ENCODE peak calls at places on chromosomes 12 and 14, in ten cellular contexts. One of them, this sample, is unnamed.

GRCh38 chr12:79706156-79706555 is 15.4 kb upstream of the PAWR start:
- DNase-seq in heart right ventricle: no peak
- DNase-seq in A673: no peak
- DNase-seq in HepG2: no peak
- DNase-seq in IMR-90: no peak
- DNase-seq in CD8-positive, alpha-beta T cell: no peak
- DNase-seq in OCI-LY7: no peak
- DNase-seq in cardiac muscle cell: no peak
- DNase-seq in fibroblast of lung: no peak
- DNase-seq in stomach: no peak
- DNase-seq in this sample: no peak

GRCh38 chr12:46921754-46922113 is 95.9 kb upstream of the SLC38A4 start:
- DNase-seq in heart right ventricle: no peak
- DNase-seq in A673: no peak
- DNase-seq in HepG2: peak; percentile 42
- DNase-seq in IMR-90: peak; percentile 79
- DNase-seq in CD8-positive, alpha-beta T cell: no peak
- DNase-seq in OCI-LY7: no peak
- DNase-seq in cardiac muscle cell: peak; percentile 82
- DNase-seq in fibroblast of lung: peak; percentile 94
- DNase-seq in stomach: no peak
- DNase-seq in this sample: no peak

GRCh38 chr12:2264622-2265306 is 212.0 kb downstream of the CACNA1C start:
- DNase-seq in heart right ventricle: no peak
- DNase-seq in A673: no peak
- DNase-seq in HepG2: no peak
- DNase-seq in IMR-90: peak; percentile 98
- DNase-seq in CD8-positive, alpha-beta T cell: no peak
- DNase-seq in OCI-LY7: no peak
- DNase-seq in cardiac muscle cell: peak; percentile 95
- DNase-seq in fibroblast of lung: peak; percentile 92
- DNase-seq in stomach: no peak
- DNase-seq in this sample: peak; percentile 64

GRCh38 chr12:79407671-79408622 is 282.8 kb downstream of the PAWR start:
- DNase-seq in heart right ventricle: no peak
- DNase-seq in A673: peak; percentile 81
- DNase-seq in HepG2: peak; percentile 74
- DNase-seq in IMR-90: peak; percentile 91
- DNase-seq in CD8-positive, alpha-beta T cell: no peak
- DNase-seq in OCI-LY7: peak; percentile 42
- DNase-seq in cardiac muscle cell: peak; percentile 94
- DNase-seq in fibroblast of lung: peak; percentile 87
- DNase-seq in stomach: peak; percentile 57
- DNase-seq in this sample: no peak

GRCh38 chr12:94592080-94592479 is 58.3 kb downstream of the TMCC3 start:
- DNase-seq in heart right ventricle: no peak
- DNase-seq in A673: no peak
- DNase-seq in HepG2: no peak
- DNase-seq in IMR-90: no peak
- DNase-seq in CD8-positive, alpha-beta T cell: no peak
- DNase-seq in OCI-LY7: no peak
- DNase-seq in cardiac muscle cell: no peak
- DNase-seq in fibroblast of lung: no peak
- DNase-seq in stomach: no peak
- DNase-seq in this sample: no peak

GRCh38 chr12:126668961-126669360 is 1598.0 kb upstream of the TMEM132C start:
- DNase-seq in heart right ventricle: no peak
- DNase-seq in A673: no peak
- DNase-seq in HepG2: no peak
- DNase-seq in IMR-90: no peak
- DNase-seq in CD8-positive, alpha-beta T cell: no peak
- DNase-seq in OCI-LY7: no peak
- DNase-seq in cardiac muscle cell: peak; percentile 33
- DNase-seq in fibroblast of lung: no peak
- DNase-seq in stomach: no peak
- DNase-seq in this sample: no peak

GRCh38 chr12:107446476-107446875 is 239.1 kb upstream of the PWP1 start:
- DNase-seq in heart right ventricle: no peak
- DNase-seq in A673: no peak
- DNase-seq in HepG2: no peak
- DNase-seq in IMR-90: no peak
- DNase-seq in CD8-positive, alpha-beta T cell: no peak
- DNase-seq in OCI-LY7: no peak
- DNase-seq in cardiac muscle cell: no peak
- DNase-seq in fibroblast of lung: no peak
- DNase-seq in stomach: no peak
- DNase-seq in this sample: no peak

GRCh38 chr12:31002361-31002725 is 71.3 kb upstream of the DDX11 start:
- DNase-seq in heart right ventricle: no peak
- DNase-seq in A673: no peak
- DNase-seq in HepG2: no peak
- DNase-seq in IMR-90: no peak
- DNase-seq in CD8-positive, alpha-beta T cell: no peak
- DNase-seq in OCI-LY7: no peak
- DNase-seq in cardiac muscle cell: no peak
- DNase-seq in fibroblast of lung: no peak
- DNase-seq in stomach: no peak
- DNase-seq in this sample: no peak

DNA sequence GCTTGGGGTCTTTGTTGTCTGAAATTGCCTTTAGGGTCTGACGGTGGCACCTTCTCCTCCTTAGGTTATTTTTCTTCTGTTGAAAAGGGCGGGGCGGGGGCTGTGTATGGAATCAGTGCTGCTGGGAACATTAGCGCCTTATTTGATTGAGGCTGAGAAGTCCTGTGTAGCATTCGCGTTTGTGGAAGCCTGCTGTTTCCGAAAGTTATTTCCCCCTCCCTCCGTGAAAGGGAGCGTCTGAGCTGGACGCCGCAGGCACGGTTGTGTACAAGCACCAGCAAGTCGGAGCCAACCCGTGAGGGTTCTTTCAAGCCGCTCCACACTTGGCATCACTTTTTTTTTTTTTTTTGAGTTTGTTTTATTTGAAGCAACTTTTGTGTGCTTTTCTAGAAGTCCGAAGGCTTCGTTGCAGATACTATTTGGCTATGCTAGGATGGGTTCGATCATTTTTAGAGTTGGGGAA is 1.1 kb downstream of the SYNE2 start:
- DNase-seq in heart right ventricle: peak; percentile 41
- DNase-seq in A673: peak; percentile 87
- DNase-seq in HepG2: peak; percentile 20
- DNase-seq in IMR-90: peak; percentile 52
- DNase-seq in CD8-positive, alpha-beta T cell: peak; percentile 48
- DNase-seq in OCI-LY7: peak; percentile 76
- DNase-seq in cardiac muscle cell: peak; percentile 73
- DNase-seq in fibroblast of lung: peak; percentile 56
- DNase-seq in stomach: peak; percentile 65
- DNase-seq in this sample: peak; percentile 47
- H3K27ac ChIP-seq in heart right ventricle: peak overlapping the region; percentile 92
- H3K27ac ChIP-seq in A673: peak overlapping the region; percentile 90
- H3K27ac ChIP-seq in HepG2: no peak overlapping the region
- H3K27ac ChIP-seq in IMR-90: no peak overlapping the region
- H3K27ac ChIP-seq in CD8-positive, alpha-beta T cell: peak overlapping the region; percentile 69
- H3K27ac ChIP-seq in OCI-LY7: peak overlapping the region; percentile 83
- H3K27ac ChIP-seq in cardiac muscle cell: peak overlapping the region; percentile 46
- H3K27ac ChIP-seq in fibroblast of lung: no peak overlapping the region
- H3K27ac ChIP-seq in stomach: peak overlapping the region; percentile 94
- H3K27ac ChIP-seq in this sample: peak overlapping the region; percentile 94

DNA sequence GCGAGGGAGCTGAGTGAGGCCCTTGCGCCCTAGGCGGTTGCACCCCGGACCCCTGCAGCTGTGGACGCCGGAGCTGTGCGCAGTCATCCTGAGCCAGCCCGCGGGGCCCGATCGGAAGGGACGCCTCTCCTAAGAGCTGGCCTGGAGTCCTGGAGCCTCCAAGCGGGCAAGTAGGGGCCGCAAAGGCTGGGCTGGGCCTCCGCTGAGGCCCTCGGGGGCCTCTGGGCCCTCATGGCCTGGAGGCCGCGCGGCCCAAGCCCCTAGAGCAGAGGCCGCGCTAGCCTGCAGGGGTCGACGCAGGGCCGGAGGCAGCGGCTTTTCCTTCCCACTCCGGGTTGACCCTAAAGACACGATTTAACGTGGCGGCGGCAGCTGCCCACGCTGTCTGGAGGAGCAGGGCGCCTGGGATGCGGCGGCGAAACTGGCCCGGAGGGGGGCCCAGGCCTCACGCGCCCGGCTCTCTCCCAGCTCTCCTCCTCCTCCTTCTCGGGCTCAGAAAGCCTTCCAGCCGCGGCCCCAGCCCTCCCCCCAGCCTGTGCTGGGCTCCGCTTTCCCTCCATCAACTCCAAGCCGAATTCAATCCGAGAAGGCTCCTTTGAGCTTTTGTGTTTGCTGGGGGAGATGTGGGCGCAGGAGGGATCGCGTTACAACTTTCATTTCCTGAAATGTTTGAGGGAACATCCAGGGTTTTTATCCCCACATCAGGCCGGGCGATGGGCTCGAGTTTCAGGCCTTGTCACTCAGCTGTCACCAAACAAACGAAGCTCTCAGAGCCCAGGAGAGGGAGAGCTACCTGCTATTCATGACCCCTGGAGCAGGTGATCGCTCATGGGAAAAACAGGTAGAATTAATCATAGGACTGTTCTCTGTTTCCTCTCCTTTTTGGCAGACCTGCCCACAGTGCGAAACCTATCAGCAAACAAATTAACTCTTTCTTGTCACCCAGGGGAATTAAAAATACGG is 11.5 kb downstream of the SIX1 start:
- DNase-seq in heart right ventricle: no peak
- DNase-seq in A673: peak; percentile 78
- DNase-seq in HepG2: no peak
- DNase-seq in IMR-90: peak; percentile 53
- DNase-seq in CD8-positive, alpha-beta T cell: no peak
- DNase-seq in OCI-LY7: no peak
- DNase-seq in cardiac muscle cell: peak; percentile 40
- DNase-seq in fibroblast of lung: peak; percentile 47
- DNase-seq in stomach: no peak
- DNase-seq in this sample: peak; percentile 42
- TF ChIP-seq CTCF in heart right ventricle: no peak
- TF ChIP-seq CTCF in A673: no peak
- TF ChIP-seq CTCF in HepG2: no peak
- TF ChIP-seq CTCF in IMR-90: peak; percentile 9
- TF ChIP-seq CTCF in CD8-positive, alpha-beta T cell: no peak
- TF ChIP-seq CTCF in OCI-LY7: no peak
- TF ChIP-seq CTCF in cardiac muscle cell: peak; percentile 3
- TF ChIP-seq CTCF in fibroblast of lung: no peak
- TF ChIP-seq CTCF in stomach: no peak
- TF ChIP-seq CTCF in this sample: no peak

GRCh38 chr14:32709072-32709471 is 229.6 kb upstream of the NPAS3 start:
- DNase-seq in heart right ventricle: no peak
- DNase-seq in A673: peak; percentile 64
- DNase-seq in HepG2: no peak
- DNase-seq in IMR-90: peak; percentile 77
- DNase-seq in CD8-positive, alpha-beta T cell: no peak
- DNase-seq in OCI-LY7: no peak
- DNase-seq in cardiac muscle cell: peak; percentile 90
- DNase-seq in fibroblast of lung: peak; percentile 94
- DNase-seq in stomach: no peak
- DNase-seq in this sample: no peak
- H3K4me3 ChIP-seq in heart right ventricle: no peak overlapping the region
- H3K4me3 ChIP-seq in A673: no peak overlapping the region
- H3K4me3 ChIP-seq in HepG2: no peak overlapping the region
- H3K4me3 ChIP-seq in IMR-90: no peak overlapping the region
- H3K4me3 ChIP-seq in CD8-positive, alpha-beta T cell: no peak overlapping the region
- H3K4me3 ChIP-seq in OCI-LY7: no peak overlapping the region
- H3K4me3 ChIP-seq in cardiac muscle cell: no peak overlapping the region
- H3K4me3 ChIP-seq in fibroblast of lung: no peak overlapping the region
- H3K4me3 ChIP-seq in stomach: no peak overlapping the region
- H3K4me3 ChIP-seq in this sample: no peak overlapping the region

GRCh38 chr12:68561830-68562229 is 48.9 kb upstream of the RAP1B start:
- DNase-seq in heart right ventricle: no peak
- DNase-seq in A673: no peak
- DNase-seq in HepG2: no peak
- DNase-seq in IMR-90: no peak
- DNase-seq in CD8-positive, alpha-beta T cell: no peak
- DNase-seq in OCI-LY7: no peak
- DNase-seq in cardiac muscle cell: no peak
- DNase-seq in fibroblast of lung: no peak
- DNase-seq in stomach: no peak
- DNase-seq in this sample: no peak

GRCh38 chr12:68559246-68559645 is 51.5 kb upstream of the RAP1B start:
- DNase-seq in heart right ventricle: no peak
- DNase-seq in A673: no peak
- DNase-seq in HepG2: no peak
- DNase-seq in IMR-90: peak; percentile 36
- DNase-seq in CD8-positive, alpha-beta T cell: no peak
- DNase-seq in OCI-LY7: no peak
- DNase-seq in cardiac muscle cell: no peak
- DNase-seq in fibroblast of lung: no peak
- DNase-seq in stomach: no peak
- DNase-seq in this sample: no peak

GRCh38 chr12:68557011-68557715 is 53.5 kb upstream of the RAP1B start:
- DNase-seq in heart right ventricle: no peak
- DNase-seq in A673: no peak
- DNase-seq in HepG2: no peak
- DNase-seq in IMR-90: peak; percentile 93
- DNase-seq in CD8-positive, alpha-beta T cell: no peak
- DNase-seq in OCI-LY7: no peak
- DNase-seq in cardiac muscle cell: peak; percentile 75
- DNase-seq in fibroblast of lung: peak; percentile 73
- DNase-seq in stomach: no peak
- DNase-seq in this sample: no peak

GRCh38 chr12:68560823-68561422 is 49.8 kb upstream of the RAP1B start:
- DNase-seq in heart right ventricle: no peak
- DNase-seq in A673: no peak
- DNase-seq in HepG2: no peak
- DNase-seq in IMR-90: peak; percentile 27
- DNase-seq in CD8-positive, alpha-beta T cell: no peak
- DNase-seq in OCI-LY7: no peak
- DNase-seq in cardiac muscle cell: no peak
- DNase-seq in fibroblast of lung: peak; percentile 41
- DNase-seq in stomach: no peak
- DNase-seq in this sample: no peak

DNA sequence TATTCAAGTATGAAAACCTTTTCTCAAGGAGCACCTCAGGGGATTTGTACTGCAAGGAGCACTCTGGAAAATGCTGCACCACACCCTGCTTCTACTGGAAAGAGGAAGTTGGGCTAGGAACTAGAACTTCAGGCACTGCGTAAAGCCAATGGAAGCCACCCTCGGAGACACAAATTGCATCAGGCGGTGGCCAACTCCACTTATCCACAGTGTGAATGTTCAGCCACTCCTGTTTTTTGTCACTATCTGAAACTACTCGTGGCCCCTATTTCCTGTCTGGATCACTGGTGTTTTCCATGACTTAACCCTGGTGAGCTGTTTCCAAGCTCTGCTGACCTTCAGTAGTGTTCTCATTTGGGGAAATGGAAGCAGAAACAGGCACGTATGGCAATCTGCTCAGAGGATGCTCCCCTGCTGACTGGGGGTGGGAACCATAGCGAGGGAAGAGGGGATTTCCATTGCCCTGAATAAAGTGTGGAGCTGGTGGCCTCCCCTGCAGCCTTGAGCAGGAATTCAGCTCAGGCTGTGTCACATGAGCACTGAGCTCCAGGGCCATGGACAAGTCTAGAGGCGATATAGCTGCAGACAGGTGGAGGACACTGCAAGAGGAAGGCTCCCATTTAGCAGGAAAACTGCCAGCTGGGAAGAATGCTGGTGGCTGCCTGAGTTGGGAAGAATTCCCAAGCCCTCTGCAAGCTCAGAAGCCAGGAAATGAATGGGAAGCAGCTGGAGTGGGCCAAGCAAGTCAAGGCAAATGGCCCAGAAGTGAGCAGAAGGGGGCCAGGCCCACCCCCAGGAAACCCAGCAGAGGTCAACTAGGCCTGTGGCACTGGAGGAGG is 50.5 kb upstream of the RAP1B start:
- DNase-seq in heart right ventricle: no peak
- DNase-seq in A673: peak; percentile 31
- DNase-seq in HepG2: no peak
- DNase-seq in IMR-90: peak; percentile 20
- DNase-seq in CD8-positive, alpha-beta T cell: no peak
- DNase-seq in OCI-LY7: no peak
- DNase-seq in cardiac muscle cell: peak; percentile 25
- DNase-seq in fibroblast of lung: no peak
- DNase-seq in stomach: no peak
- DNase-seq in this sample: no peak
- H3K27ac ChIP-seq in heart right ventricle: peak overlapping the region; percentile 63
- H3K27ac ChIP-seq in A673: no peak overlapping the region
- H3K27ac ChIP-seq in HepG2: no peak overlapping the region
- H3K27ac ChIP-seq in IMR-90: peak overlapping the region; percentile 26
- H3K27ac ChIP-seq in CD8-positive, alpha-beta T cell: no peak overlapping the region
- H3K27ac ChIP-seq in OCI-LY7: no peak overlapping the region
- H3K27ac ChIP-seq in cardiac muscle cell: no peak overlapping the region
- H3K27ac ChIP-seq in fibroblast of lung: no peak overlapping the region
- H3K27ac ChIP-seq in stomach: peak overlapping the region; percentile 20
- H3K27ac ChIP-seq in this sample: no peak overlapping the region